ENCODE peak calls at places on chromosomes 16 and 17, in four cellular contexts. W, X, I and C are unnamed samples.

GRCh38 chr16:11136600-11136999 is 119.4 kb downstream of the SOCS1 start:
- DNase-seq in X (no peak), I (no peak), W (no peak), C (peak)

GRCh38 chr17:81241203-81241602 is 2.1 kb downstream of the NDUFAF8 start:
- DNase-seq in I (no peak), X (no peak), W (no peak), C (no peak)

GRCh38 chr17:51650202-51650601 is 389.9 kb downstream of the UTP18 start:
- DNase-seq in X (no peak), I (no peak), W (no peak), C (no peak)

GRCh38 chr16:3256146-3256875 is at the start of gene MEFV:
- DNase-seq in W (no peak), X (no peak), I (no peak), C (peak)

GRCh38 chr16:75251280-75252048 is at the start of gene BCAR1:
- DNase-seq in X (no peak), W (peak), I (no peak), C (peak)

GRCh38 chr17:63189082-63189481 is 223.0 kb downstream of the TANC2 start:
- DNase-seq in I (no peak), X (no peak), W (no peak), C (no peak)

GRCh38 chr17:77332981-77333685 is 192.4 kb downstream of the SEC14L1 start:
- DNase-seq in W (peak), I (no peak), X (no peak), C (peak)

GRCh38 chr17:28503420-28503819 is 2.7 kb upstream of the FOXN1 start:
- DNase-seq in X (no peak), I (no peak), W (no peak), C (no peak)

GRCh38 chr17:63999680-64000531 is 1.8 kb downstream of the PRR29 start:
- DNase-seq in X (no peak), I (no peak), W (no peak), C (no peak)